ENCODE peak calls at places on chromosome 7, in eight cellular contexts. G, J, P, I, D, M, N and E are unnamed samples.

GRCh38 chr7:45594780-45595535 is 20.8 kb downstream of the ADCY1 start:
- DNase-seq in G (no peak), J (no peak), P (no peak), I (no peak), D (no peak), M (no peak), N (no peak), E (no peak)

GRCh38 chr7:25580156-25580555 is 351.9 kb upstream of the NPVF start:
- DNase-seq in G (no peak), J (no peak), P (no peak), I (no peak), D (no peak), M (no peak), N (no peak), E (no peak)

GRCh38 chr7:145511014-145511413 is 605.6 kb upstream of the CNTNAP2 start:
- DNase-seq in G (no peak), J (no peak), P (no peak), I (no peak), D (no peak), M (no peak), N (no peak), E (no peak)

GRCh38 chr7:157397036-157397720 is 60.4 kb downstream of the DNAJB6 start:
- DNase-seq in G (no peak), J (no peak), P (no peak), I (no peak), D (no peak), M (no peak), N (no peak), E (no peak)

GRCh38 chr7:113945018-113945938 is 26.5 kb upstream of the PPP1R3A start:
- DNase-seq in G (peak), J (peak), P (no peak), I (no peak), D (no peak), M (no peak), N (no peak), E (no peak)

GRCh38 chr7:108049962-108050361 is 47.0 kb upstream of the LAMB1 start:
- DNase-seq in G (no peak), J (no peak), P (no peak), I (no peak), D (no peak), M (no peak), N (no peak), E (no peak)

GRCh38 chr7:141262101-141262819 is 188.4 kb downstream of the TMEM178B start:
- DNase-seq in G (no peak), J (no peak), P (no peak), I (no peak), D (no peak), M (no peak), N (no peak), E (no peak)

GRCh38 chr7:155303039-155303593 is 5.4 kb downstream of the INSIG1 start:
- DNase-seq in G (no peak), J (no peak), P (no peak), I (no peak), D (no peak), M (no peak), N (no peak), E (no peak)

GRCh38 chr7:139574618-139575337 is 51.3 kb downstream of the CLEC2L start:
- DNase-seq in G (no peak), J (no peak), P (no peak), I (no peak), D (no peak), M (no peak), N (no peak), E (no peak)

GRCh38 chr7:53383131-53383530 is 347.7 kb downstream of the POM121L12 start:
- DNase-seq in G (no peak), J (peak), P (no peak), I (no peak), D (no peak), M (no peak), N (no peak), E (no peak)

GRCh38 chr7:1767524-1767923 is 97.4 kb downstream of the ELFN1 start:
- DNase-seq in G (no peak), J (no peak), P (no peak), I (no peak), D (peak), M (no peak), N (no peak), E (peak)

GRCh38 chr7:6425948-6426347 is 21.8 kb downstream of the DAGLB start:
- DNase-seq in G (no peak), J (no peak), P (no peak), I (no peak), D (no peak), M (no peak), N (no peak), E (no peak)